ENCODE peak calls at places on chromosomes 13 and 19, in four cellular contexts. A, T, U and Y are unnamed samples.
A peak's percentile ranks its signal among the peaks of the same experiment; 100 is the strongest.

GRCh38 chr13:67148219-67148583 is 81.9 kb downstream of the PCDH9 start:
- DNase-seq in A (peak; percentile 68), T (no peak), U (peak; percentile 82), Y (no peak)

GRCh38 chr13:101945435-101945834 is 456.4 kb downstream of the FGF14 start:
- DNase-seq in A (no peak), T (no peak), U (no peak), Y (no peak)

GRCh38 chr13:113946409-113947181 is 27.3 kb downstream of the C13orf46 start:
- DNase-seq in A (no peak), T (no peak), U (no peak), Y (no peak)

GRCh38 chr19:58558623-58559274 is 338 bp upstream of the UBE2M start:
- DNase-seq in A (peak; percentile 98), T (peak; percentile 81), U (peak; percentile 99), Y (peak; percentile 85)

GRCh38 chr13:85562282-85562681 is 236.9 kb downstream of the SLITRK6 start:
- DNase-seq in A (no peak), T (no peak), U (no peak), Y (no peak)

GRCh38 chr13:83272076-83272475 is 610.2 kb downstream of the SLITRK1 start:
- DNase-seq in A (no peak), T (no peak), U (no peak), Y (no peak)

GRCh38 chr13:75480691-75481175 is 1.2 kb downstream of the TBC1D4 start:
- DNase-seq in A (peak; percentile 37), T (peak; percentile 7), U (peak; percentile 55), Y (no peak)

GRCh38 chr19:31109626-31110025 is 239.6 kb downstream of the TSHZ3 start:
- DNase-seq in A (no peak), T (no peak), U (no peak), Y (no peak)

GRCh38 chr13:38415233-38415632 is 65.6 kb downstream of the UFM1 start:
- DNase-seq in A (no peak), T (no peak), U (no peak), Y (no peak)

GRCh38 chr19:32971012-32971595 is 654 bp downstream of the CEP89 start:
- DNase-seq in A (no peak), T (no peak), U (no peak), Y (no peak)

GRCh38 chr19:7450243-7451223 is 38.3 kb downstream of the PEX11G start:
- DNase-seq in A (peak; percentile 63), T (no peak), U (peak; percentile 67), Y (peak; percentile 41)

DNA sequence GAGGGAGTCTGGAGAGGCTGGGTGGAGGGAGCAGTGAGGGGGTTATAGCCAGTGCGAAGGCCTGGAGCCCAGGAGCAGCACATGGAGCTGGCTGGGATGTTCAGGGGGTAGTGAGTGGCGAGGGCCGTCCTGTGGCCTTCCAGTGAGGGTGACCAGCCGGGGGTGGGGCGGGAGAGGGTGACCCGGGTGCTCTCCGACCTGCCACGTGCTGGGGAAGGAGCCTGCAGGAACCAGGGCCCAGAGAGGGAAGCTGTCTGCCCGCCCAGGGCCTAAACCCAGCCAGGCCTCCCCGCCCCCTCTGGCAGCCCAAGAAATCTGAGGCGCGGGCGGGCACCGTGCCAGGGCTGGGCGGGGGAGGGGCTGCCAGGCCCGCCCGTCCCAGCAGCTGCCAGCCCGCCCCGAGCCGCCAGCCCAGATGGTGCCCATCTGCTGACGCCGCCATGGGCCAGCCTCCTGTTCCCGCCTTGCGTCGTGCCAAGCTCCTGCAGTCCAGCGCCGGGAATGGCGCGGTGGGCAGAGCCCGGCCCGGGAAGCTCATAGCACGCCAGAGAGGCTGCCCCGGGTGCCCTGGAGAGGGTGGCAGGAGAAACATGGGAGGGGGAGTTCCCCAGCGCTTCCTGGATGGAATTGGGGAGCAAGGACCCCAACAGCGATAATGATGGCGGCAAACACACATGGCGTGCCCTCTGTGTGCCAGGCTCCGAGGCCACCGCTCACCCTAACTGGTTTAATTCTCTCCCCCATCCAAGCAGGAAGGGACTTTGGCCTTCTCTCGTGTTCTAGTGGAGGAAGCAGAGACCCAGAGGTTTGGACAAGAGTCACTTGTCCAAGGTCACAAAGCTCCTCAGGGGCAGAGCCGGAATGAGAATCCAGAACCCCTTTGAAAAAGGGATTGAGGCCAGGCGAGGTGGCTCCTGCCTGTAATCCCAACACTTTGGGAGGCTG is 21.5 kb downstream of the NFIC start:
- DNase-seq in A (peak; percentile 39), T (no peak), U (peak; percentile 68), Y (no peak)
- H3K27ac ChIP-seq in A (peak overlapping the region; percentile 83), T (peak overlapping the region; percentile 81), U (peak overlapping the region; percentile 30), Y (peak overlapping the region; percentile 64)

GRCh38 chr13:29704648-29705047 is 109.2 kb upstream of the SLC7A1 start:
- DNase-seq in A (no peak), T (no peak), U (no peak), Y (no peak)

GRCh38 chr13:29702912-29703351 is 107.4 kb upstream of the SLC7A1 start:
- DNase-seq in A (peak; percentile 69), T (no peak), U (peak; percentile 77), Y (peak; percentile 83)

GRCh38 chr13:29706923-29707322 is 111.4 kb upstream of the SLC7A1 start:
- DNase-seq in A (no peak), T (no peak), U (peak; percentile 70), Y (no peak)

GRCh38 chr13:29703421-29703820 is 107.9 kb upstream of the SLC7A1 start:
- DNase-seq in A (no peak), T (no peak), U (no peak), Y (no peak)

DNA sequence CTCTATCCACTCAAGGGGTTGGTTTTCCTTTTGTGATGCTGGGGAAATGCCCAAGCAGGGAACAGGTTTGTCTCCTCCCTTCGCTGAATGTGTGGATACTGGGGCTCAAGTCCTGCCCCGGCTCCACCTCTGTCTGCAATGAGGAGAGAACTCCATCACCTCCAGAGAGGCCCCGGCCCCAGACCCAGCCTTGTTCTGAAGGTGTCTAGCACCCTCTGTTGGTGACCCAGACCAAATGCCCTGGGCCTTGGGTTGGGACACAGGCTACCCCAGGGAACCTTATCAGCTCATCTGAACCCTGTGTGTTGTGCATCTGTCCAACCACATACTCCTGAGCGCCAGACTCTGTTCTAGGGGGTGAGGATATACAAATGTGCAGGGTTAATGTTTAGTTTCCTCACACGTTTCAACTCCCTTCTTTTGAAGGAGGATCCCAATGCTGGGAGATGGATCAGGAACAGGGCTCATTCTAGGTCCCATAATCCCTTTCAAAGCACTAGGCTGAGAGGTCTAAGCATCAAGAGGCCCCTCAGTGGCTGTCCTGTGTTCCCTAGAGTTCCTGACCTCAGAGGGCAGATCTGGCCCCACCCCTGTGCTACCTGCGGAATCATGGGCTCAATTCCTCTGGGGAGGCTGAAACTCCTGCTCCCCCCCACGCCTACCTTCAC is 112.5 kb upstream of the SLC7A1 start:
- DNase-seq in A (peak; percentile 41), T (peak; percentile 56), U (peak; percentile 46), Y (no peak)
- H3K9me1 ChIP-seq in A (peaks cover 4% of the 10 kb centered on the region), T (peaks cover 2% of the 10 kb centered on the region), U (no peaks in the 10 kb centered on the region), Y (no peaks in the 10 kb centered on the region)

DNA sequence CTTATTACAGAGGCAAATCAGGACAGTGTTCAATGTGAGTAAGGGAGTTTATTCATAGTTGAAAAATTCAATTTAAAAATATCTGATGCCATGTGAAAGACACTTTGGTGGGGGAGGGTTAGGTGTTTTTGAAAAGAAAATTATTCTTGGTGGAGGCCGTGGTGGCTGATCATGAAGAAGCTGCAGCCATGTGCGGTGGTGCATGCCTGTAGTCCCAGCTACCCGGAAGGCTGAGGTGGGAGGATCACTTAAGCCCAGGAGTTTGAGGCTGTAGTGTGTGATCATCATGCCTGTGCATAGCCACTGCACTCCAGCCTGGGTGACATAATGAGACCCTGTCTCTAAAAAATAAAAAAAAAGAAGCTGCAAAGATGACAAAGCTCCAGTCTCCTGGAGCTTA is 28.6 kb downstream of the WDFY2 start:
- DNase-seq in A (no peak), T (no peak), U (no peak), Y (no peak)
- H3K4me2 ChIP-seq in A (no peak overlapping the region), T (no peak overlapping the region), U (no peak overlapping the region), Y (no peak overlapping the region)

GRCh38 chr13:21039097-21039800 is 22.1 kb downstream of the LATS2 start:
- DNase-seq in A (no peak), T (no peak), U (peak; percentile 68), Y (no peak)
- H3K27ac ChIP-seq in A (no peak overlapping the region), T (no peak overlapping the region), U (peak overlapping the region; percentile 80), Y (no peak overlapping the region)

GRCh38 chr19:18919895-18920204 is 335 bp downstream of the DDX49 start:
- DNase-seq in A (no peak), T (no peak), U (no peak), Y (no peak)

GRCh38 chr19:18922228-18922985 is 2.9 kb downstream of the DDX49 start:
- DNase-seq in A (no peak), T (no peak), U (no peak), Y (no peak)

GRCh38 chr19:18920400-18920799 is 885 bp downstream of the DDX49 start:
- DNase-seq in A (no peak), T (no peak), U (no peak), Y (no peak)

GRCh38 chr19:18921593-18921992 is 2.1 kb downstream of the DDX49 start:
- DNase-seq in A (no peak), T (no peak), U (no peak), Y (no peak)

DNA sequence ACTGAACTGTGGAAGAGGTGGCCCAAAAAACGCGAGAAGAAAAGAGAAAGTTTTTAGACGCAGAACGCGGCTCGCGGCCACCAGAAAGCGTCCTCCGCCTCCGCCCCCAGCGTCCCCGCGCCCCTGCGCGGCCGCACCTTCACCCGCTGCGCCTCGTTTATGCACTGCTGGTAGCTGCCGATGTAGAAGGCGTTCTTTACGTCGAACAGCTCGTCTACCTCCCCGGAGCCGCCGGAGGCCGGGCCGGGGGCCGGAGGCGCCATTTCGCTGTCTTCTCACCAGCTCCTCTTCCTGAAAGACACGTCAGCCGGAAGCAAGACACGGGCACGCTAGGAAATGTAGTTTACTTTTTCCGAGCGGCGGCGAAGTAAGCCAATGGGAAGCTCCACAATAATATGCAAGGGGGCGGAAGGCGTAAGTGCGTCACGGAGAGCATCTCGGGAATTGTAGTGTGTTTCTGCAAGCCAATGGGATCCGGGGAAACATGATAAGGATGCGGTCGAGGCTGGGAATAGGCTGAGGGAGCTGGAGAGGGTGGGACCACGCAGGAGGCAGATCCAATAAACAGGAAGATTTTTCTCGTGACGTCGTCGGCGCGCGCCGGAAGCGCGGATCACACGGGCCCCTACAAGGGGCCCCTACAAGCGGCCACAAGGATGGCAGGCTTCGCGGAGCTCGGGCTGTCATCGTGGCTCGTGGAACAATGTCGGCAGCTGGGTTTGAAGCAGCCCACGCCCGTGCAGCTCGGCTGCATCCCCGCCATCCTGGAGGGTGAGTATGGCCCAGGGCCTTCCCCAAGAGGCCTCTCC is at the start of the genes COPE and DDX49:
- DNase-seq in A (peak; percentile 100), T (peak; percentile 97), U (peak; percentile 100), Y (peak; percentile 97)
- H3K9me1 ChIP-seq in A (peaks cover 7% of the 10 kb centered on the region), T (no peaks in the 10 kb centered on the region), U (no peaks in the 10 kb centered on the region), Y (no peaks in the 10 kb centered on the region)

DNA sequence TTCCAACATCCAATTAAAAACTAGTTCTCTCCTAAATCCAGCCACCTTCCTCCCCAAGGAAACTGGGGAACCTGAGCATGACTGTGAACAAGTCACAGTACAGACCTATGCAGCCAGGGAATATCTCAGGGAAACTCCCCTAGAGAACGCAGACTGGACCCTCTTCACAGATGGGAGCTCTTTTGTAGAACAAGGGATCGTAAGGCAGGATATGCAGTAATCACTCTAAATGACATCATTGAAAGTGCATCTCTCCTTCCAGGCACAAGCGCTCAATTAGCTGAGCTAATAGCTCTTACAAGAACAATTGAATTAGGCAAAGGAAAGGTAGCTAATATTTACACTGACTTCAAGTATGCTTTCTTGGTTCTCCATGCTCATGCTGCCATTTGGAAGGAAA is 1331.7 kb downstream of the UQCRFS1 start:
- DNase-seq in A (no peak), T (no peak), U (no peak), Y (no peak)
- H3K4me2 ChIP-seq in A (no peak overlapping the region), T (no peak overlapping the region), U (no peak overlapping the region), Y (no peak overlapping the region)